ENCODE peak calls at places on chromosomes 12 and 14, in five cellular contexts. C, O, V, Q and T are unnamed samples.

GRCh38 chr14:69475194-69475818 is 9.2 kb upstream of the PLEKHD1 start:
- DNase-seq in C (peak; percentile 41), O (no peak), V (no peak), Q (no peak), T (no peak)

GRCh38 chr14:47790477-47790876 is 115.1 kb upstream of the MDGA2 start:
- DNase-seq in C (no peak), O (no peak), V (no peak), Q (no peak), T (no peak)

GRCh38 chr14:100703574-100704220 is 23.0 kb upstream of the DLK1 start:
- DNase-seq in C (no peak), O (peak; percentile 63), V (no peak), Q (no peak), T (no peak)

GRCh38 chr12:42145197-42145549 is 499 bp upstream of the GXYLT1 start:
- DNase-seq in C (no peak), O (no peak), V (no peak), Q (no peak), T (no peak)

GRCh38 chr12:241266-241665 is 21.4 kb downstream of the SLC6A13 start:
- DNase-seq in C (no peak), O (no peak), V (no peak), Q (no peak), T (no peak)

GRCh38 chr14:95189400-95190162 is 32.3 kb upstream of the DICER1 start:
- DNase-seq in C (no peak), O (no peak), V (no peak), Q (no peak), T (no peak)

GRCh38 chr14:104967414-104968152 is 10.6 kb downstream of the AHNAK2 start:
- DNase-seq in C (peak; percentile 40), O (peak; percentile 70), V (no peak), Q (peak; percentile 69), T (peak; percentile 64)

GRCh38 chr12:96434107-96434506 is 33.9 kb upstream of the CDK17 start:
- DNase-seq in C (peak; percentile 99), O (no peak), V (peak; percentile 76), Q (no peak), T (no peak)

GRCh38 chr14:99597911-99598600 is 6.0 kb downstream of the CCDC85C start:
- DNase-seq in C (no peak), O (peak; percentile 70), V (no peak), Q (no peak), T (no peak)

GRCh38 chr12:122836027-122836921 is 1.0 kb downstream of the HIP1R start:
- DNase-seq in C (no peak), O (no peak), V (no peak), Q (peak; percentile 55), T (peak; percentile 78)

GRCh38 chr12:15439459-15439858 is 117.2 kb downstream of the PTPRO start:
- DNase-seq in C (no peak), O (no peak), V (no peak), Q (no peak), T (no peak)

GRCh38 chr14:68824517-68825347 is 31.9 kb upstream of the ZFP36L1 start:
- DNase-seq in C (peak; percentile 79), O (peak; percentile 94), V (peak; percentile 55), Q (peak; percentile 92), T (peak; percentile 91)

GRCh38 chr12:57469334-57470164 is 10.0 kb downstream of the GLI1 start:
- DNase-seq in C (no peak), O (no peak), V (no peak), Q (no peak), T (no peak)

GRCh38 chr14:25233613-25234012 is 183.7 kb upstream of the STXBP6 start:
- DNase-seq in C (no peak), O (no peak), V (no peak), Q (no peak), T (no peak)

GRCh38 chr12:57897296-57897974 is 43.9 kb upstream of the ATP23 start:
- DNase-seq in C (no peak), O (no peak), V (no peak), Q (no peak), T (no peak)

GRCh38 chr12:88921890-88922532 is 341.7 kb upstream of the KITLG start:
- DNase-seq in C (no peak), O (no peak), V (no peak), Q (no peak), T (no peak)

GRCh38 chr12:100797246-100797645 is 2.7 kb downstream of the ANO4 start:
- DNase-seq in C (no peak), O (no peak), V (no peak), Q (no peak), T (no peak)

GRCh38 chr14:24013654-24014514 is 25.2 kb downstream of the DHRS4L2 start:
- DNase-seq in C (peak; percentile 83), O (no peak), V (peak; percentile 56), Q (no peak), T (peak; percentile 44)

GRCh38 chr14:34257505-34257904 is 204.5 kb downstream of the SPTSSA start:
- DNase-seq in C (no peak), O (no peak), V (no peak), Q (no peak), T (no peak)

GRCh38 chr12:111066744-111067437 is 146.5 kb upstream of the MYL2 start:
- DNase-seq in C (no peak), O (no peak), V (no peak), Q (no peak), T (no peak)

GRCh38 chr12:17949558-17950141 is 140.3 kb downstream of the RERGL start:
- DNase-seq in C (no peak), O (no peak), V (no peak), Q (no peak), T (no peak)

GRCh38 chr12:100823988-100824387 is 29.4 kb downstream of the ANO4 start:
- DNase-seq in C (peak; percentile 21), O (no peak), V (no peak), Q (no peak), T (no peak)

GRCh38 chr12:31519525-31519924 is 71.4 kb downstream of the DENND5B start:
- DNase-seq in C (no peak), O (no peak), V (no peak), Q (no peak), T (no peak)

GRCh38 chr14:95609398-95609990 is 74.6 kb downstream of the GLRX5 start:
- DNase-seq in C (peak; percentile 37), O (no peak), V (peak; percentile 9), Q (no peak), T (peak; percentile 51)

GRCh38 chr14:33631021-33631420 is 319.9 kb downstream of the EGLN3 start:
- DNase-seq in C (no peak), O (no peak), V (no peak), Q (no peak), T (no peak)

GRCh38 chr14:72786377-72787350 is 107.2 kb downstream of the DPF3 start:
- DNase-seq in C (no peak), O (no peak), V (no peak), Q (no peak), T (no peak)

GRCh38 chr12:104825408-104825807 is 132.7 kb downstream of the SLC41A2 start:
- DNase-seq in C (peak; percentile 23), O (no peak), V (no peak), Q (no peak), T (no peak)

GRCh38 chr12:121893901-121894540 is 5.4 kb downstream of the PSMD9 start:
- DNase-seq in C (peak; percentile 78), O (no peak), V (no peak), Q (no peak), T (peak; percentile 40)

GRCh38 chr12:120468271-120468845 is 1.2 kb downstream of the SRSF9 start:
- DNase-seq in C (peak; percentile 76), O (no peak), V (no peak), Q (peak; percentile 58), T (peak; percentile 44)

GRCh38 chr12:95118138-95118787 is 44.8 kb upstream of the NR2C1 start:
- DNase-seq in C (peak; percentile 69), O (no peak), V (peak; percentile 58), Q (no peak), T (no peak)

GRCh38 chr14:91357272-91357671 is 60.3 kb downstream of the CCDC88C start:
- DNase-seq in C (no peak), O (peak; percentile 60), V (no peak), Q (peak; percentile 11), T (no peak)